ENCODE peak calls at places on chromosomes 11 and 22, in eight cellular contexts. C is cardiac muscle cell; A is omental fat pad; I is Peyer's patch; Y is activated CD8-positive, alpha-beta T cell treated with anti-CD3 and anti-CD28 coated beads for 36 hours; B is mucosa of descending colon; U is GM12865; W is AG10803. S is an unnamed sample.

GRCh38 chr22:46672731-46673130 is 52.5 kb downstream of the GRAMD4 start:
- DNase-seq in B (peak; percentile 59), C (no peak), A (no peak), U (no peak), I (no peak), W (peak; percentile 22), Y (no peak), S (no peak)

GRCh38 chr11:72378704-72379383 is 55.5 kb downstream of the CLPB start:
- DNase-seq in C (peak; percentile 62), B (peak; percentile 22), Y (no peak), W (peak; percentile 64), I (no peak), A (no peak), U (no peak), S (no peak)

GRCh38 chr11:18366286-18366685 is 28.1 kb upstream of the LDHA start:
- DNase-seq in U (no peak), B (no peak), I (no peak), Y (no peak), C (peak; percentile 65), A (no peak), W (no peak), S (no peak)

GRCh38 chr11:79438631-79439429 is 2.0 kb downstream of the TENM4 start:
- DNase-seq in Y (no peak), I (peak; percentile 17), U (no peak), B (peak; percentile 17), A (no peak), C (peak; percentile 16), W (peak; percentile 48), S (peak; percentile 51)

GRCh38 chr11:120220747-120221037 is 9.9 kb downstream of the OAF start:
- DNase-seq in Y (no peak), I (no peak), A (no peak), B (no peak), W (no peak), U (no peak), C (no peak), S (no peak)

GRCh38 chr11:33735426-33736147 is 636 bp downstream of the CD59 start:
- DNase-seq in C (peak; percentile 39), U (peak; percentile 85), I (peak; percentile 47), Y (peak; percentile 63), A (no peak), B (peak; percentile 64), W (peak; percentile 28), S (peak; percentile 73)

GRCh38 chr11:12523180-12523924 is 146.0 kb downstream of the PARVA start:
- DNase-seq in U (no peak), A (no peak), I (no peak), Y (no peak), B (no peak), W (no peak), C (no peak), S (no peak)

GRCh38 chr11:126127898-126128297 is 65.2 kb upstream of the CDON start:
- DNase-seq in U (no peak), W (no peak), Y (no peak), A (no peak), B (no peak), C (peak; percentile 52), I (no peak), S (no peak)

GRCh38 chr11:77590194-77590591 is 440 bp downstream of the AQP11 start:
- DNase-seq in W (peak; percentile 24), I (no peak), U (no peak), A (no peak), C (peak; percentile 48), Y (peak; percentile 38), B (peak; percentile 60), S (no peak)

GRCh38 chr11:69904331-69905201 is 85.3 kb upstream of the FGF3 start:
- DNase-seq in W (no peak), B (no peak), C (no peak), U (no peak), Y (no peak), I (no peak), A (no peak), S (no peak)

GRCh38 chr22:42889290-42889689 is 32.2 kb upstream of the ARFGAP3 start:
- DNase-seq in W (peak; percentile 29), I (peak; percentile 31), A (no peak), Y (no peak), U (peak; percentile 94), C (no peak), B (no peak), S (peak; percentile 89)

GRCh38 chr11:100556781-100557180 is 130.3 kb upstream of the ARHGAP42 start:
- DNase-seq in Y (no peak), B (no peak), A (no peak), W (no peak), U (no peak), C (no peak), I (no peak), S (no peak)

GRCh38 chr22:39997421-39997820 is 2.7 kb downstream of the FAM83F start:
- DNase-seq in I (no peak), U (no peak), B (no peak), A (no peak), Y (no peak), C (no peak), W (no peak), S (no peak)

GRCh38 chr22:39997939-39998726 is 3.4 kb downstream of the FAM83F start:
- DNase-seq in A (no peak), W (no peak), I (no peak), Y (no peak), U (no peak), C (peak; percentile 48), B (peak; percentile 89), S (no peak)

GRCh38 chr22:40001104-40001503 is 6.3 kb downstream of the FAM83F start:
- DNase-seq in A (no peak), W (no peak), C (no peak), Y (no peak), I (no peak), U (no peak), B (no peak), S (no peak)

GRCh38 chr22:40000171-40000570 is 5.4 kb downstream of the FAM83F start:
- DNase-seq in U (no peak), C (no peak), I (no peak), W (no peak), B (no peak), A (no peak), Y (no peak), S (no peak)

GRCh38 chr22:39999144-39999757 is 4.5 kb downstream of the FAM83F start:
- DNase-seq in I (no peak), A (no peak), W (peak; percentile 24), B (peak; percentile 76), Y (no peak), C (peak; percentile 80), U (peak; percentile 39), S (no peak)
- TF ChIP-seq CTCF in I (no peak), A (no peak), W (no peak), B (no peak), Y (no peak), C (peak; percentile 15), U (peak; percentile 17), S (no peak)

DNA sequence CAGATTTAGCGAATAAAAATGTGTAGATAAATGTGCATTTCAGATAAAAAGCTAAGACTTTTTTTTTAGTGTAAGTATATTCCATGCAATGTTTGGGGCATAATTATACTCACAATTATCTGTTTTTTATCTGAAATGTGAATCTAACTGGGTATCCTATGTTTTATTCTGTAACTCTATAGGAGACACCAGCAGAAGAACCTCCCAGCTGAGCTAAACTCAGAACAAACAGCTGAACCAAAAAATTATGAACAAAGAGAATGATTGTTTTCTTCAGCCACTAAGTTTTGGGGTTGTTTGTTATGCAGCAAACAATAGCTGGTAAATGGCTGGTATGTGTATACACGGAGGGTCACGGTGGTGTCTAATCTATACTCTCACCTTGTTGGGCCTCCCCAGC is 42.9 kb downstream of the FBXO7 start:
- DNase-seq in U (no peak), C (no peak), Y (no peak), I (no peak), A (no peak), B (no peak), W (no peak), S (no peak)
- TF ChIP-seq CTCF in U (no peak), C (no peak), Y (no peak), I (no peak), A (no peak), B (no peak), W (no peak), S (no peak)

GRCh38 chr11:26522912-26523610 is 49.0 kb downstream of the MUC15 start:
- DNase-seq in C (peak; percentile 21), W (peak; percentile 18), U (peak; percentile 45), B (peak; percentile 1), Y (no peak), A (no peak), I (no peak), S (no peak)
- TF ChIP-seq CTCF in C (peak; percentile 32), W (peak; percentile 47), U (peak; percentile 33), B (no peak), Y (no peak), A (no peak), I (no peak), S (peak; percentile 41)

GRCh38 chr11:67119577-67120391 is 721 bp downstream of the KDM2A start:
- DNase-seq in B (peak; percentile 63), C (peak; percentile 8), Y (peak; percentile 35), W (no peak), A (no peak), I (peak; percentile 32), U (peak; percentile 42), S (peak; percentile 56)

GRCh38 chr11:67120456-67120855 is 1.4 kb downstream of the KDM2A start:
- DNase-seq in B (no peak), I (no peak), Y (no peak), A (no peak), C (no peak), W (no peak), U (no peak), S (no peak)

GRCh38 chr11:67118059-67118766 is 850 bp upstream of the KDM2A start:
- DNase-seq in B (peak; percentile 57), I (peak; percentile 45), Y (peak; percentile 68), U (peak; percentile 70), W (peak; percentile 27), A (no peak), C (peak; percentile 46), S (peak; percentile 73)

GRCh38 chr11:67117667-67118058 is 1.4 kb upstream of the KDM2A start:
- DNase-seq in B (peak; percentile 50), Y (peak; percentile 77), W (peak; percentile 23), U (peak; percentile 61), A (no peak), I (peak; percentile 33), C (peak; percentile 52), S (no peak)

DNA sequence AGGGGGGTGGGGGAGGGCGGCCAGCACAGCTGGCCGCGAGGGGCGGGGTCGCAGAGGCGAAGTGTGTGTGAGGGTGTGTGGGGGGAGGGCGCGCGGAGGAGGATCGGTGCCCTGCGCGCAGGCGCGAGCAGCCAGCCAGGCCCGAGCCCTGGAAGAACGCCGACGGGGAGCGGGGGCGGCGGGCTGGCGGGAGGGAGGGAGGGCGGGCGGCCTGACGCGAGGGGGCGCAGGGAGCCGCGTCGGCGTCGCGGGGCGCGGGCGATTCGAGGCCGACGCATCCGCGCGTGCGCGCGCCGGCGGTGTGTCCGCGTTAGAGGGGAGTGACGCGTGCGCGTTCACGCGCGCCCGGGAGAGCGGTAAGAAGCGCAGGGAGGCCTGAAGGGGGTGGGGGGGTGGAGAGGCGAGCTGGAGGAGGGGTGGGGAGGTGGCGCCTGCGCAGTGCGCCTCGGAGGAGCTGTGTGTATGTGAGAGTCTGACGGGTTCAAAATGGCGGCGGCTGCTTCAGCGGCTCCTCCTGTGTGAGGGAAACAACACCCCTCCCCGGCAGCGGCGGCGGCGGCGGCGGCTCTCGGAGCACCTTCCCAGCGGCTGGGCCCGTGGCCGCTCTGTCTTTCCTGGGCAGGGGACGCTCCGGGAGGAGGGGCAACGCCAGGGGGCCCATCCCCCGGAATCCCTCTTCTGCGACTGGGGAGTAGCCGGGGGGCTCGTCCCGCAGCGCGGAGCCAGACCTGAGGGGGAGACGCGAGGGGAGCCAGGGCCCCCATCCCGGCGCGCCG is at the start of gene KDM2A:
- DNase-seq in W (peak; percentile 99), Y (peak; percentile 99), I (peak; percentile 99), U (peak; percentile 100), A (peak; percentile 85), C (peak; percentile 100), B (peak; percentile 99), S (peak; percentile 100)
- TF ChIP-seq CTCF in W (no peak), Y (no peak), I (peak; percentile 47), U (peak; percentile 27), A (no peak), C (no peak), B (peak; percentile 54), S (peak; percentile 22)

S was measured in GM13977.